ENCODE peak calls at places on chromosome 15, in seven cellular contexts. One of them, this sample, is unnamed.

GRCh38 chr15:64105113-64105704 is 9.4 kb downstream of the SNX1 start:
- DNase-seq in T-helper 9 cell: no peak
- DNase-seq in HS-27A: no peak
- DNase-seq in RPMI8226: no peak
- DNase-seq in CD8-positive, alpha-beta memory T cell: no peak
- DNase-seq in right cardiac atrium: no peak
- DNase-seq in fibroblast of lung: peak
- DNase-seq in this sample: no peak

GRCh38 chr15:29322407-29322806 is 52.8 kb upstream of the NSMCE3 start:
- DNase-seq in T-helper 9 cell: no peak
- DNase-seq in right cardiac atrium: no peak
- DNase-seq in RPMI8226: no peak
- DNase-seq in HS-27A: no peak
- DNase-seq in fibroblast of lung: peak
- DNase-seq in CD8-positive, alpha-beta memory T cell: no peak
- DNase-seq in this sample: no peak

GRCh38 chr15:97504031-97504430 is 456.5 kb upstream of the ARRDC4 start:
- DNase-seq in right cardiac atrium: no peak
- DNase-seq in fibroblast of lung: peak
- DNase-seq in RPMI8226: no peak
- DNase-seq in CD8-positive, alpha-beta memory T cell: no peak
- DNase-seq in T-helper 9 cell: no peak
- DNase-seq in HS-27A: no peak
- DNase-seq in this sample: no peak

GRCh38 chr15:58222698-58223097 is 84.5 kb downstream of the AQP9 start:
- DNase-seq in RPMI8226: no peak
- DNase-seq in CD8-positive, alpha-beta memory T cell: no peak
- DNase-seq in right cardiac atrium: no peak
- DNase-seq in HS-27A: no peak
- DNase-seq in T-helper 9 cell: no peak
- DNase-seq in fibroblast of lung: peak
- DNase-seq in this sample: no peak

GRCh38 chr15:85414495-85414894 is 34.1 kb downstream of the AKAP13 start:
- DNase-seq in HS-27A: no peak
- DNase-seq in CD8-positive, alpha-beta memory T cell: no peak
- DNase-seq in fibroblast of lung: no peak
- DNase-seq in RPMI8226: no peak
- DNase-seq in right cardiac atrium: no peak
- DNase-seq in T-helper 9 cell: no peak
- DNase-seq in this sample: peak

GRCh38 chr15:74191798-74192197 is 10.8 kb downstream of the STRA6 start:
- DNase-seq in CD8-positive, alpha-beta memory T cell: no peak
- DNase-seq in fibroblast of lung: no peak
- DNase-seq in HS-27A: no peak
- DNase-seq in right cardiac atrium: no peak
- DNase-seq in RPMI8226: no peak
- DNase-seq in T-helper 9 cell: no peak
- DNase-seq in this sample: no peak

GRCh38 chr15:53564647-53565046 is 194.8 kb downstream of the WDR72 start:
- DNase-seq in fibroblast of lung: no peak
- DNase-seq in right cardiac atrium: no peak
- DNase-seq in T-helper 9 cell: no peak
- DNase-seq in CD8-positive, alpha-beta memory T cell: no peak
- DNase-seq in RPMI8226: no peak
- DNase-seq in HS-27A: no peak
- DNase-seq in this sample: no peak

GRCh38 chr15:69451951-69452701 is 492 bp upstream of the RPLP1 start:
- DNase-seq in right cardiac atrium: peak
- DNase-seq in CD8-positive, alpha-beta memory T cell: no peak
- DNase-seq in fibroblast of lung: peak
- DNase-seq in T-helper 9 cell: no peak
- DNase-seq in RPMI8226: peak
- DNase-seq in HS-27A: no peak
- DNase-seq in this sample: peak

GRCh38 chr15:94008101-94009080 is 223.0 kb upstream of the MCTP2 start:
- DNase-seq in right cardiac atrium: no peak
- DNase-seq in CD8-positive, alpha-beta memory T cell: no peak
- DNase-seq in RPMI8226: no peak
- DNase-seq in T-helper 9 cell: no peak
- DNase-seq in fibroblast of lung: peak
- DNase-seq in HS-27A: no peak
- DNase-seq in this sample: no peak

GRCh38 chr15:60396560-60396963 is 1.2 kb downstream of the ANXA2 start:
- DNase-seq in right cardiac atrium: no peak
- DNase-seq in CD8-positive, alpha-beta memory T cell: no peak
- DNase-seq in HS-27A: no peak
- DNase-seq in RPMI8226: no peak
- DNase-seq in T-helper 9 cell: no peak
- DNase-seq in fibroblast of lung: peak
- DNase-seq in this sample: no peak

GRCh38 chr15:55737373-55737772 is 5.6 kb downstream of the PRTG start:
- DNase-seq in HS-27A: no peak
- DNase-seq in RPMI8226: no peak
- DNase-seq in T-helper 9 cell: no peak
- DNase-seq in fibroblast of lung: peak
- DNase-seq in CD8-positive, alpha-beta memory T cell: no peak
- DNase-seq in right cardiac atrium: no peak
- DNase-seq in this sample: no peak